ENCODE peak calls at places on chromosomes 11 and 22, in five cellular contexts. W is left lung, Y is fibroblast of the aortic adventitia, B is astrocyte, Z is A549. S is an unnamed sample.

GRCh38 chr11:128455766-128456165 is 131.6 kb downstream of the ETS1 start:
- DNase-seq in Z (no peak), W (no peak), Y (no peak), B (no peak), S (no peak)

GRCh38 chr22:39306456-39307361 is 12.7 kb downstream of the RPL3 start:
- DNase-seq in W (no peak), Y (no peak), Z (peak), B (no peak), S (no peak)

GRCh38 chr11:8810331-8811301 is 100.4 kb upstream of the AKIP1 start:
- DNase-seq in W (peak), B (peak), Z (no peak), Y (peak), S (peak)

GRCh38 chr11:130609121-130610035 is 160.9 kb downstream of the ADAMTS15 start:
- DNase-seq in Y (peak), B (no peak), W (no peak), Z (no peak), S (no peak)

GRCh38 chr11:3109434-3109833 is 52.2 kb upstream of the CARS1 start:
- DNase-seq in Z (no peak), W (peak), Y (no peak), B (no peak), S (peak)

GRCh38 chr22:36934940-36935610 is 21.6 kb downstream of the CSF2RB start:
- DNase-seq in B (no peak), W (no peak), Z (no peak), Y (no peak), S (no peak)

GRCh38 chr11:43327987-43328386 is 16.2 kb downstream of the API5 start:
- DNase-seq in Y (peak), B (peak), Z (peak), W (no peak), S (no peak)

GRCh38 chr22:33659423-33659822 is 260.9 kb downstream of the LARGE1 start:
- DNase-seq in W (no peak), Y (peak), B (peak), Z (no peak), S (no peak)

GRCh38 chr11:98630736-98631135 is 390.0 kb upstream of the CNTN5 start:
- DNase-seq in B (no peak), Z (no peak), W (no peak), Y (no peak), S (no peak)

GRCh38 chr11:70130636-70131035 is 52.5 kb downstream of the ANO1 start:
- DNase-seq in B (no peak), Y (no peak), Z (no peak), W (peak), S (no peak)

GRCh38 chr11:107591446-107592236 is 694 bp downstream of the ELMOD1 start:
- DNase-seq in W (peak), Z (no peak), Y (no peak), B (peak), S (no peak)

GRCh38 chr11:115267871-115268270 is 236.3 kb downstream of the CADM1 start:
- DNase-seq in Z (no peak), Y (no peak), W (no peak), B (peak), S (no peak)

GRCh38 chr11:10351768-10352641 is 47.1 kb downstream of the ADM start:
- DNase-seq in Y (peak), W (no peak), B (peak), Z (peak), S (no peak)

GRCh38 chr11:114684636-114685035 is 6.3 kb downstream of the NXPE2 start:
- DNase-seq in Y (no peak), Z (no peak), B (no peak), W (no peak), S (no peak)

GRCh38 chr11:131579932-131580387 is 209.5 kb downstream of the NTM start:
- DNase-seq in Y (peak), Z (peak), W (no peak), B (peak), S (no peak)

GRCh38 chr22:36991220-36991619 is 28.0 kb downstream of the TST start:
- DNase-seq in W (no peak), Y (no peak), Z (no peak), B (no peak), S (no peak)

GRCh38 chr22:28560005-28560742 is 119.5 kb downstream of the TTC28 start:
- DNase-seq in Y (peak), B (peak), Z (peak), W (no peak), S (no peak)

GRCh38 chr11:100831929-100832480 is 144.9 kb downstream of the ARHGAP42 start:
- DNase-seq in W (no peak), Y (no peak), B (no peak), Z (no peak), S (no peak)

GRCh38 chr11:15327786-15328231 is 213.1 kb downstream of the INSC start:
- DNase-seq in W (no peak), Y (peak), B (peak), Z (peak), S (no peak)
- TF ChIP-seq CTCF in W (peak), Y (peak), B (peak), Z (peak), S (no peak)

GRCh38 chr11:62601114-62601363 is 626 bp downstream of the MTA2 start:
- DNase-seq in Y (no peak), Z (no peak), W (no peak), B (no peak), S (no peak)

GRCh38 chr11:62603072-62603408 is 1.4 kb upstream of the MTA2 start:
- DNase-seq in Y (peak), Z (no peak), B (no peak), W (no peak), S (no peak)

GRCh38 chr11:62603771-62604170 is 2.1 kb upstream of the MTA2 start:
- DNase-seq in W (no peak), Z (no peak), Y (no peak), B (no peak), S (no peak)

GRCh38 chr11:62601364-62602140 is at the start of gene MTA2:
- DNase-seq in W (peak), B (peak), Y (peak), Z (peak), S (peak)

DNA sequence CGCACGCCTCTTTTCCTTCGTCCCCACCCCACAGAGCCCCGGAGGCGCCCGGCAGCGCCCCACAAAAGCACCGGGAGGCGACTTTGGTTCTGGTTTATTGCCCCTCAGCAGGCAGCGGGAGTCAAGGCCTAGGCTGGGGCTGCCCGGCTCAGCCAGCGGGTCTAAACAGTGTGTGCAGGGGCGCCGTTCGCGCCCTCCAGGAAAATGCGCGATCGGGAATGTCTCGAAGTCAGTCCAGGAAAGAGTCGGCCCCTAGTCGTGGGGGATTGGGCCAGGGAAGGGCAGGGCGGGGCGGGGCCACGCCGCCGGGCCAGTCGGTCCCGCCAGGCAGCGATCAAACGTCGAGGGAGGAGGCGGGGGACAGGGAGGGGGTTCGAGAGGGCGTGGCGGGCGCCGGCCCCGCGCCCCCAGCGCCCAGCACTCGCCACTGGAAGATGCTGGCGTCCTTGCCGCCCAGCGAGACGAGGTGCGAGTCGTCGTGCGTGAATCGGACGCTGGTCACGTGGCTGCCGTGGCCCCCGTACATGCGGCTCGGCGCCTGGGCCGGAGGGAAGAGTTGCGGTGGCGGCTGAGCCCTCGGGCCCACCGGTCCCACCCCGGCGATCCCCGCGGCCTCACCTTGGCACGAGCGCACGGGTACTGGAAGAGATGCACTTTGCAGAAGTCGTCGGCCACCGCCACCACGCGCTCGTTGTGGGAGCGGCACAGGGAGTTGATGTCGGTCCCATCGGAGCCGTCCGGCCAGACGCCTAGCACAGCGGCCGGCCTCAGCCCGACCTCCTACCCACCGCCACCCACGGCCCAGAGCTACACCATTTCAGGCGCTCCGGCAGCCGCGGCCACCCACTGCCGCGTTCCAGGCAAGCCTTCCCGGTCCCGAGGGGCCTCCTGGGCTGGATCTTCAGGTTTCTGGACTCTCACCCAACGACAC is 741 bp upstream of the MTA2 start:
- DNase-seq in W (peak), Y (peak), Z (peak), B (no peak), S (no peak)
- TF ChIP-seq CTCF in W (no peak), Y (no peak), Z (no peak), B (no peak), S (no peak)

GRCh38 chr11:18618341-18619025 is 15.7 kb downstream of the SPTY2D1 start:
- DNase-seq in B (peak), Y (peak), W (no peak), Z (no peak), S (no peak)

GRCh38 chr11:18623707-18624106 is 10.4 kb downstream of the SPTY2D1 start:
- DNase-seq in Z (no peak), W (no peak), B (no peak), Y (no peak), S (no peak)

GRCh38 chr11:18624161-18624560 is 10.0 kb downstream of the SPTY2D1 start:
- DNase-seq in Z (no peak), Y (peak), W (no peak), B (no peak), S (no peak)
- TF ChIP-seq CTCF in Z (no peak), Y (no peak), W (no peak), B (no peak), S (no peak)

DNA sequence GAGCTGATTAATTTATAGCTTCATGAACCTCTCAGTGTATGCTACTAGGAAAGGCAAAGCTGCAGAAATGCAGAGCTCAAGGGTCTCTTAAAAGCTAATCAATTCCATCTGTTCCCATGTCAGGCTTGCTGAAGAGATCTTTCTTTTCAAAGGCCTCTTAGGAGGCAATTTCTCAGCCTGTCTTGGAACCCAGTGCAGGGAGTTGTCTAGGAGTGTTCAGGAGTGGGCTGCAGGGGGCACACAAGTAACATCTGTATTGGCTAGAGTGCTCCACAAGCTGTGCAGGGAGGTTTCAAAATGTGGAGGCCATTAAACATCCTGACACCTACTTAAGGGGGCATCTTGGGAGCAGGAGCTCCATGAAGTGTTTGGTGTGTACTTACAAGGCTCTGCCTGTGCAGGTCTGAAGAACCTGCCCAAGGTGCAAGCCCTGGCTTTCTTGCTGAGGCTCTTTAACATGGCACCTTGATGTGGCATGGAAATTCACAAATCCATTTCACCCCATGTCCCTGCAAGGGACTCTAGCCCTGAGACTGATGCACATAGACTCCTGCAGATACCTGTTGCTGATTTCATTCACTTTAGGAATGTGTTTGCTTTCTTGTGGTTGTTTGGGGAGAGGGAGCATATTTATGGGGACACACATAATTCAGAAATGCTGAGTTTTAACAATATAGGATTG is 134.7 kb downstream of the ME3 start:
- DNase-seq in B (no peak), W (no peak), Y (peak), Z (peak), S (no peak)
- TF ChIP-seq CTCF in B (no peak), W (no peak), Y (peak), Z (no peak), S (no peak)

GRCh38 chr22:48889887-48890692 is 937.6 kb downstream of the BRD1 start:
- DNase-seq in B (no peak), Z (no peak), W (peak), Y (no peak), S (no peak)
- TF ChIP-seq CTCF in B (no peak), Z (no peak), W (no peak), Y (no peak), S (no peak)

GRCh38 chr11:57758174-57758573 is 3.4 kb upstream of the CTNND1 start:
- DNase-seq in W (no peak), B (no peak), Z (no peak), Y (no peak), S (no peak)

GRCh38 chr11:57762235-57762866 is 749 bp downstream of the CTNND1 start:
- DNase-seq in Z (no peak), Y (no peak), W (no peak), B (no peak), S (no peak)

GRCh38 chr11:57764527-57764926 is 2.9 kb downstream of the CTNND1 start:
- DNase-seq in B (no peak), Z (no peak), Y (no peak), W (no peak), S (no peak)

GRCh38 chr11:57763568-57763967 is 2.0 kb downstream of the CTNND1 start:
- DNase-seq in Y (peak), B (peak), W (no peak), Z (no peak), S (no peak)

GRCh38 chr11:57761301-57762234 is at the start of gene CTNND1:
- DNase-seq in W (no peak), B (peak), Z (peak), Y (peak), S (no peak)
- TF ChIP-seq CTCF in W (no peak), B (no peak), Z (no peak), Y (peak), S (no peak)

DNA sequence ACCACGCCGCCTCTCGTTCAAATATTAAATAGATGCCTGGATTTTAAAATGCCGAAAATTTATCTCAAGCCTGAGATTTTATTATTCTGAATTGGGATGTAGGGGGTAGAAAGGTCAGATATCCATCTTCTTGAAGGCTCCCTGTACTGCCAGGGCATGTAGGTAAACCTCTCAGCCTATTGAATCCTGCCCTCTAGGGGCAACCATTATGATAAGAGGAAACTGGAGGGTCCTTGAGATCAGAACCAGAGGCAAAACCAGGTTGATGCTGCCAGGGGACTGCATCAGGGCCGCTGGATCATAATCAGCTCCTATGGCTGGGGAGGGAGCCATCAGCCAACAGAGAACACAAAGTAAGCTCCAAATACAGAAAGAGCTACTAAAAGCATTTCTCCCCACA is 92.4 kb downstream of the KCNC1 start:
- DNase-seq in W (no peak), Y (no peak), Z (peak), B (no peak), S (no peak)
- TF ChIP-seq CTCF in W (no peak), Y (no peak), Z (peak), B (peak), S (no peak)

GRCh38 chr11:82906931-82907330 is 5.4 kb downstream of the DDIAS start:
- DNase-seq in W (no peak), B (no peak), Z (no peak), Y (peak), S (no peak)

GRCh38 chr11:82908311-82908710 is 6.8 kb downstream of the DDIAS start:
- DNase-seq in B (no peak), Z (no peak), Y (no peak), W (no peak), S (no peak)

GRCh38 chr11:82903843-82904586 is 2.5 kb downstream of the DDIAS start:
- DNase-seq in Y (no peak), B (no peak), Z (no peak), W (no peak), S (no peak)

GRCh38 chr11:82907376-82907775 is 5.8 kb downstream of the DDIAS start:
- DNase-seq in B (no peak), Y (no peak), W (peak), Z (no peak), S (no peak)

GRCh38 chr11:82906236-82906635 is 4.7 kb downstream of the DDIAS start:
- DNase-seq in Y (peak), W (no peak), Z (peak), B (peak), S (no peak)
- TF ChIP-seq CTCF in Y (peak), W (peak), Z (peak), B (peak), S (peak)

GRCh38 chr11:19803506-19803998 is 90.9 kb downstream of the NAV2 start:
- DNase-seq in B (no peak), W (no peak), Y (no peak), Z (no peak), S (no peak)

GRCh38 chr11:19802773-19803293 is 90.2 kb downstream of the NAV2 start:
- DNase-seq in Z (no peak), W (no peak), B (no peak), Y (peak), S (no peak)

GRCh38 chr11:19800714-19801519 is 88.3 kb downstream of the NAV2 start:
- DNase-seq in Y (peak), Z (no peak), W (no peak), B (no peak), S (no peak)

GRCh38 chr11:19795082-19795481 is 82.4 kb downstream of the NAV2 start:
- DNase-seq in B (no peak), W (no peak), Y (no peak), Z (no peak), S (no peak)

DNA sequence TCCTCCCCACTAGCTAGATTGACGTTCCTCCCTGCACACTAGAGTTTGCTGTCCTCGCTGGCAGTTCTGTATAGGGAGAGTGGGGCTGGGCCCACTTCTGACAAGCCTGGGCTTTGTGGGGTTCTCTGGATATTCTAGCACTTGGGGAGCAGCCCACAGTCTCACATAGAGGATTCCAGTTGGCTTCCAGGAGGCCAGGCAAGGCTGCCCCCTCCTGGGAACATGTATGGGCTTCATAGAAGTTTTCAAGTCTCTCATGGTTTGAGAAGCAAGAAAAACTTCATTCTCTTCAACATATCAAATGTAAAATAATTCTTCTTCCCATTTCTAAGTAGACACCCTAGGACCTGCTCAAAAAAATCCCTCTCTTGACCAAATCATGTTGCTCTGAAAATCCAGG is 87.5 kb downstream of the NAV2 start:
- DNase-seq in Y (no peak), B (no peak), W (no peak), Z (no peak), S (no peak)
- TF ChIP-seq CTCF in Y (peak), B (peak), W (no peak), Z (peak), S (no peak)

GRCh38 chr11:1309498-1310314 is at the start of gene TOLLIP:
- DNase-seq in Z (peak), Y (peak), W (peak), B (peak), S (peak)
- TF ChIP-seq CTCF in Z (peak), Y (peak), W (no peak), B (no peak), S (no peak)

S was measured in natural killer cell.